ENCODE peak calls at places on chromosomes 12 and 14, in four cellular contexts. G is fibroblast of lung; J is effector memory CD4-positive, alpha-beta T cell; H is hepatocyte. F is an unnamed sample. For H3K36me3, the result is how much of the 10 kb centered on the place peaks cover.

GRCh38 chr12:117189725-117190209 is 503 bp downstream of the FBXO21 start:
- DNase-seq in G (peak), H (peak), J (peak), F (peak)

GRCh38 chr12:6952121-6952859 is 1.1 kb downstream of the PTPN6 start:
- DNase-seq in H (no peak), J (no peak), G (no peak), F (no peak)

GRCh38 chr14:105087963-105088811 is 23.0 kb upstream of the GPR132 start:
- DNase-seq in G (peak), J (no peak), H (peak), F (peak)

GRCh38 chr12:22743700-22744099 is 118.7 kb downstream of the ETNK1 start:
- DNase-seq in H (no peak), J (no peak), G (no peak), F (no peak)

GRCh38 chr12:14841761-14842160 is 1.6 kb downstream of the ART4 start:
- DNase-seq in H (peak), G (peak), J (no peak), F (no peak)

GRCh38 chr14:95207475-95208253 is 50.3 kb upstream of the DICER1 start:
- DNase-seq in H (no peak), J (no peak), G (no peak), F (no peak)

GRCh38 chr12:26017484-26018211 is 59.2 kb downstream of the RASSF8 start:
- DNase-seq in J (no peak), G (no peak), H (peak), F (peak)

GRCh38 chr12:86193931-86194330 is 62.3 kb downstream of the MGAT4C start:
- DNase-seq in J (no peak), H (no peak), G (peak), F (no peak)

GRCh38 chr12:53107122-53107521 is 3.8 kb downstream of the SOAT2 start:
- DNase-seq in H (no peak), G (no peak), J (no peak), F (no peak)

GRCh38 chr14:24605435-24606190 is 3.9 kb downstream of the GZMH start:
- DNase-seq in H (no peak), J (peak), G (no peak), F (peak)

GRCh38 chr12:22658214-22658613 is 33.2 kb downstream of the ETNK1 start:
- DNase-seq in H (no peak), J (no peak), G (peak), F (no peak)

GRCh38 chr12:65828711-65829339 is 4.5 kb downstream of the HMGA2 start:
- DNase-seq in G (no peak), J (no peak), H (no peak), F (no peak)

GRCh38 chr12:77324416-77324762 is 259.0 kb upstream of the E2F7 start:
- DNase-seq in H (no peak), G (peak), J (no peak), F (no peak)
- H3K36me3 ChIP-seq in H (under half), G (under half), J (under half), F (under half)

GRCh38 chr14:63860146-63860545 is 7.3 kb downstream of the SYNE2 start:
- DNase-seq in G (no peak), H (no peak), J (no peak), F (no peak)
- H3K4me3 ChIP-seq in G (no peak), H (no peak), J (no peak), F (no peak)

DNA sequence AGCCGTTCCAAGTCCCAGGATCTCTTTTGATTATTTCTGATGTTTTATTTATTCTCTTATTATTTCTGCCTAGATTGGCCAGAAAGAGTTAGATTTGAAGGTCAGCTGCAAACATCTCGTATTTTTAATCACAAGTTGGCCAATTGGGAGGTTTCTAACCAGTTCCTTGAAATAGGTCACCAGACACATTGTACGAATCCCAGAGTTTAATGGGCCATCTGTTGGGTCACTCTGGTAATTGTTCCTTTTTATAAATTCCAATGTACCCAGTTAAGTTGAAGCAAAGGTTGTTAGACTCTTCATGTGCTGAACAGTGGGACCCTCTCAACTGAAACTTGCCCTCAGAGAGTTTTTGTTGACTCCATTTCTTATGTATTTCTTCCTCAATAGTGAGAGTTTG is 382.8 kb upstream of the RGS6 start:
- DNase-seq in J (no peak), G (no peak), H (no peak), F (no peak)
- H3K36me3 ChIP-seq in J (under half), G (under half), H (under half), F (under half)

DNA sequence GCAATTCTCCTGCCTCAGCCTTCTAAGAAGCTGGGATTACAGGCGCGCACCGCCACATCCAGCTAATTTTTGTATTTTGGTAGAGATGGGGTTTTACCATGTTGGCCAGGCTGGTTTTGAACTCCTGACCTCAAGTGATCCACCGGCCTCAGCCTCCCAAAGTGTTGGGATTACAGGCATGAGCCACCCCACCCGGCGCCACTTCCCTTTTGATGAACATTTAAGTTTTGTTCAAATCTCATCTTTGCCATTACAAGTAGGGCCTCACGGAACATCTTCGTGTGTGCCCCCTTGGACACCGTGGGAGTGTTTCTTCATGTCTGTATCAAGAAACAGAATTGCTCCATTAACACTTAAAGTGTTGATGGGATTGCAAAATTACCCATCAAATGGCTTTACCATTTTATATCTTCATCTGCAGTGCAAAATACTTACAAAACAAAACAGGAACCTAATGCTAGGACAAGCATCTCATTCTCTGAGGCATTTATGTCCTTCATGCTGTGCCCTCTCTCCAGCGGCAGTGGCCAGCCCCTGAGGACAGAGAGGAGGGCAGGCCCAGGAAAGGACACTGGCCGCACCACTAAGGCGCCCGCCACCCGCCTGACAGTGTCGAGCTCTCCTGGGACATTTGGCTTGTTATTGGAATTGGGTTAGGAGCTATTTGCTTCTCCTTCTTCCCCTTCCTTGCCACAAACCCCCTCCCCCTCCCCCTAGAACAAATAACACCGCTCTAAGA is 61.7 kb downstream of the RFX4 start:
- DNase-seq in G (no peak), H (no peak), J (no peak), F (no peak)
- H3K4me3 ChIP-seq in G (no peak), H (no peak), J (no peak), F (no peak)

GRCh38 chr12:50006754-50007442 is 18.4 kb downstream of the RACGAP1 start:
- DNase-seq in H (no peak), G (peak), J (no peak), F (no peak)
- H3K36me3 ChIP-seq in H (under half), G (under half), J (under half), F (under half)

GRCh38 chr12:89827592-89827991 is 119.0 kb upstream of the ATP2B1 start:
- DNase-seq in H (no peak), G (no peak), J (no peak), F (peak)

GRCh38 chr12:89825591-89826449 is 117.2 kb upstream of the ATP2B1 start:
- DNase-seq in G (peak), J (no peak), H (no peak), F (no peak)

GRCh38 chr12:89826468-89826867 is 117.8 kb upstream of the ATP2B1 start:
- DNase-seq in G (no peak), H (no peak), J (no peak), F (no peak)

GRCh38 chr12:89821901-89822300 is 113.3 kb upstream of the ATP2B1 start:
- DNase-seq in H (no peak), J (no peak), G (no peak), F (no peak)

GRCh38 chr12:89824822-89825221 is 116.2 kb upstream of the ATP2B1 start:
- DNase-seq in J (no peak), H (no peak), G (no peak), F (no peak)
- H3K4me3 ChIP-seq in J (no peak), H (no peak), G (no peak), F (no peak)

F was measured in neural progenitor cell.